ENCODE peak calls at places on chromosomes 4 and X, in four cellular contexts. One of them, this sample, is unnamed.

GRCh38 chrX:19697416-19697815 is 182.1 kb upstream of the MAP3K15 start:
- DNase-seq in H9: no peak
- DNase-seq in neuronal stem cell: no peak
- DNase-seq in IMR-90: peak
- DNase-seq in this sample: peak

GRCh38 chr4:125262079-125262478 is 52.7 kb upstream of the FAT4 start:
- DNase-seq in H9: no peak
- DNase-seq in neuronal stem cell: no peak
- DNase-seq in IMR-90: no peak
- DNase-seq in this sample: no peak

GRCh38 chr4:76108467-76109181 is 34.1 kb downstream of the ART3 start:
- DNase-seq in H9: no peak
- DNase-seq in neuronal stem cell: no peak
- DNase-seq in IMR-90: no peak
- DNase-seq in this sample: peak

GRCh38 chr4:83905952-83906351 is 370.0 kb downstream of the GPAT3 start:
- DNase-seq in H9: peak
- DNase-seq in neuronal stem cell: peak
- DNase-seq in IMR-90: no peak
- DNase-seq in this sample: no peak

GRCh38 chrX:136266828-136267227 is 15.6 kb upstream of the MAP7D3 start:
- DNase-seq in H9: no peak
- DNase-seq in neuronal stem cell: no peak
- DNase-seq in IMR-90: no peak
- DNase-seq in this sample: no peak

GRCh38 chr4:82899339-82899738 is 1.2 kb upstream of the THAP9 start:
- DNase-seq in H9: no peak
- DNase-seq in neuronal stem cell: no peak
- DNase-seq in IMR-90: no peak
- DNase-seq in this sample: peak

GRCh38 chrX:1476682-1477081 is 24.0 kb upstream of the ASMTL start:
- DNase-seq in H9: no peak
- DNase-seq in neuronal stem cell: no peak
- DNase-seq in IMR-90: no peak
- DNase-seq in this sample: no peak

GRCh38 chrX:54223581-54223980 is 40.5 kb upstream of the FAM120C start:
- DNase-seq in H9: no peak
- DNase-seq in neuronal stem cell: no peak
- DNase-seq in IMR-90: no peak
- DNase-seq in this sample: no peak

GRCh38 chr4:129514852-129515251 is 418.9 kb downstream of the C4orf33 start:
- DNase-seq in H9: no peak
- DNase-seq in neuronal stem cell: no peak
- DNase-seq in IMR-90: no peak
- DNase-seq in this sample: no peak

GRCh38 chr4:186900232-186900900 is 176.7 kb upstream of the FAT1 start:
- DNase-seq in H9: no peak
- DNase-seq in neuronal stem cell: no peak
- DNase-seq in IMR-90: peak
- DNase-seq in this sample: peak

GRCh38 chr4:54550415-54551171 is 107.2 kb upstream of the KIT start:
- DNase-seq in H9: no peak
- DNase-seq in neuronal stem cell: no peak
- DNase-seq in IMR-90: peak
- DNase-seq in this sample: peak

GRCh38 chr4:54545663-54546424 is 111.9 kb upstream of the KIT start:
- DNase-seq in H9: no peak
- DNase-seq in neuronal stem cell: no peak
- DNase-seq in IMR-90: peak
- DNase-seq in this sample: no peak

GRCh38 chr4:54547299-54548097 is 110.3 kb upstream of the KIT start:
- DNase-seq in H9: no peak
- DNase-seq in neuronal stem cell: no peak
- DNase-seq in IMR-90: no peak
- DNase-seq in this sample: no peak

GRCh38 chr4:54548831-54549460 is 108.8 kb upstream of the KIT start:
- DNase-seq in H9: no peak
- DNase-seq in neuronal stem cell: no peak
- DNase-seq in IMR-90: no peak
- DNase-seq in this sample: no peak

GRCh38 chr4:54548098-54548620 is 109.6 kb upstream of the KIT start:
- DNase-seq in H9: no peak
- DNase-seq in neuronal stem cell: no peak
- DNase-seq in IMR-90: no peak
- DNase-seq in this sample: no peak
- H3K4me2 ChIP-seq in H9: no peak
- H3K4me2 ChIP-seq in neuronal stem cell: no peak
- H3K4me2 ChIP-seq in IMR-90: no peak
- H3K4me2 ChIP-seq in this sample: no peak

GRCh38 chr4:40124690-40125089 is 68.0 kb downstream of the N4BP2 start:
- DNase-seq in H9: no peak
- DNase-seq in neuronal stem cell: no peak
- DNase-seq in IMR-90: no peak
- DNase-seq in this sample: no peak

GRCh38 chr4:40121515-40121914 is 64.9 kb downstream of the N4BP2 start:
- DNase-seq in H9: no peak
- DNase-seq in neuronal stem cell: no peak
- DNase-seq in IMR-90: peak
- DNase-seq in this sample: peak

GRCh38 chr4:40119344-40119743 is 62.7 kb downstream of the N4BP2 start:
- DNase-seq in H9: no peak
- DNase-seq in neuronal stem cell: no peak
- DNase-seq in IMR-90: no peak
- DNase-seq in this sample: no peak

DNA sequence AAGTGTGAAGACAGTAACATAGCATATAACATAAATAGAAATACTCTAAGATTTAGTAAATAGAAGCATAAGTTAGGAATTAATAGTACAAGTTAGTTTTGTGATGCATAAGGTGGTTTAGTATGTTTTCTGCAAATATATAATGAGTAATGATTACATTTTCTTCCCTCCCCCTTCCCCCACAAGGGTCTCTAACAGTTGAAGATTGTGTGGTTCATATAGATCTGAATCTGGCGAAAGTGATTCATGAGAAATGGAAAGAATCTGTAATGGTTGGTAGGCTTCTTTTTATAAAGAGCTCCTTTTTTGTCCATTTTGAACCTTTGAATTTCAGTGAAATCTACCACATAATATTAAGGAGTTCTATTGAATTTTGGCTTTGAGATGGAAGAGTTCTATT is 66.3 kb downstream of the N4BP2 start:
- DNase-seq in H9: no peak
- DNase-seq in neuronal stem cell: no peak
- DNase-seq in IMR-90: no peak
- DNase-seq in this sample: no peak
- H2AK5ac ChIP-seq in H9: no peak
- H2AK5ac ChIP-seq in neuronal stem cell: no peak
- H2AK5ac ChIP-seq in IMR-90: no peak
- H2AK5ac ChIP-seq in this sample: no peak

DNA sequence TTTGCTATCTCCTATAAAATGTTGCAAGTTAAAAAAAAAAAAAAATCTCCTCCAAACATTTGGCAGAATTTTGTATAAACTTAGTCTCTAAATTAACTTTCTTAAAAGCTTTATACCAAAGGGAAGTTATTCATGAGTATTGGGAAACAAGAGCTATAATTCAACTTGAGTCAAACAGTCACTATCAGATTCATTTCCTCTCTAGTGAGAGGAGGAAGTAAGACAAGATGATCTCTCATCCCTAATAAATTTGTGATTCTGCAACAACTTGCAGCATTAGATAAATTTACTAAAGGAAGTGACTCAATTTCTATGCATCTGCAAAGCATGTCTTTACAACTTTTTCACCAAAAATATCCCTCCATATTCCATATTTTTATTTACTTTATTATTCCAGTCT is 135.4 kb upstream of the GNPDA2 start:
- DNase-seq in H9: no peak
- DNase-seq in neuronal stem cell: no peak
- DNase-seq in IMR-90: no peak
- DNase-seq in this sample: peak
- H2BK15ac ChIP-seq in H9: no peak
- H2BK15ac ChIP-seq in neuronal stem cell: no peak
- H2BK15ac ChIP-seq in IMR-90: no peak
- H2BK15ac ChIP-seq in this sample: no peak

GRCh38 chr4:154585369-154586018 is 5.0 kb downstream of the FGA start:
- DNase-seq in H9: no peak
- DNase-seq in neuronal stem cell: no peak
- DNase-seq in IMR-90: no peak
- DNase-seq in this sample: no peak

GRCh38 chr4:154583230-154583629 is 7.3 kb downstream of the FGA start:
- DNase-seq in H9: no peak
- DNase-seq in neuronal stem cell: no peak
- DNase-seq in IMR-90: no peak
- DNase-seq in this sample: no peak

GRCh38 chr4:154582723-154583122 is 7.8 kb downstream of the FGA start:
- DNase-seq in H9: no peak
- DNase-seq in neuronal stem cell: no peak
- DNase-seq in IMR-90: no peak
- DNase-seq in this sample: no peak

GRCh38 chr4:154583677-154584076 is 6.9 kb downstream of the FGA start:
- DNase-seq in H9: no peak
- DNase-seq in neuronal stem cell: no peak
- DNase-seq in IMR-90: no peak
- DNase-seq in this sample: no peak

DNA sequence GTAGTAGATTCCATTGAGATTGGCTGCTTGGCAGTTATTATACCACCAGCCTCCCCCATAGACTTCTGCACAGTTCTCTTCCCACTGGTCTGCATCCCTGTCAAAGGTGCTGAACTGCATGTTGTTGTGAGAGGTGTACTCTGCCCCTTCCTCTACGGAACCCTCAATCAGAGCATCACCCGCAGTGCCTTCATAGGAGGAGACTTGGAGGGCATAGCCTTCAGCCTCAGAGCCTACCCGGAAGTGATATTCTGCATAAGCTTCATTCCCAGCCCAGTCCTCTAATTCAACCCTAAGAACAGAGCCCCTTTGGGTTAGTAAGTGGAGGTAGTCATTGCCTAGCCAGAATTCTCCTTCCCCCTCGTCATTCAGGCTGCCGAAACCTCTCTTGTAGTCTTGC is 6.3 kb downstream of the FGA start:
- DNase-seq in H9: no peak
- DNase-seq in neuronal stem cell: no peak
- DNase-seq in IMR-90: no peak
- DNase-seq in this sample: no peak
- H3K4me2 ChIP-seq in H9: no peak
- H3K4me2 ChIP-seq in neuronal stem cell: no peak
- H3K4me2 ChIP-seq in IMR-90: no peak
- H3K4me2 ChIP-seq in this sample: no peak

This sample was measured in mesenchymal stem cell.